ENCODE peak calls at places on chromosomes 1 and 21, in eight cellular contexts. One of them, this sample, is unnamed.

GRCh38 chr1:40305451-40305850 is 11.6 kb downstream of the COL9A2 start:
- DNase-seq in stimulated activated CD4-positive, alpha-beta T cell treated with anti-CD3 and anti-CD28 coated beads, Interleukin-15, amount 100 ng/mL, for 1 hour: no peak
- DNase-seq in left cardiac atrium: no peak
- DNase-seq in testis: no peak
- DNase-seq in glutamatergic neuron: no peak
- DNase-seq in NCI-H460: peak; percentile 49
- DNase-seq in NCI-H446 treated with DMSO at 0.1 percent for 48 hours: no peak
- DNase-seq in NCI-H1930: no peak
- DNase-seq in this sample: no peak

GRCh38 chr1:219537182-219537581 is 75.7 kb downstream of the ZC3H11B start:
- DNase-seq in stimulated activated CD4-positive, alpha-beta T cell treated with anti-CD3 and anti-CD28 coated beads, Interleukin-15, amount 100 ng/mL, for 1 hour: no peak
- DNase-seq in left cardiac atrium: no peak
- DNase-seq in testis: no peak
- DNase-seq in glutamatergic neuron: no peak
- DNase-seq in NCI-H460: no peak
- DNase-seq in NCI-H446 treated with DMSO at 0.1 percent for 48 hours: no peak
- DNase-seq in NCI-H1930: no peak
- DNase-seq in this sample: no peak

GRCh38 chr1:43276673-43277072 is 6.9 kb downstream of the TMEM125 start:
- DNase-seq in stimulated activated CD4-positive, alpha-beta T cell treated with anti-CD3 and anti-CD28 coated beads, Interleukin-15, amount 100 ng/mL, for 1 hour: no peak
- DNase-seq in left cardiac atrium: no peak
- DNase-seq in testis: no peak
- DNase-seq in glutamatergic neuron: no peak
- DNase-seq in NCI-H460: no peak
- DNase-seq in NCI-H446 treated with DMSO at 0.1 percent for 48 hours: no peak
- DNase-seq in NCI-H1930: no peak
- DNase-seq in this sample: no peak

GRCh38 chr1:88341436-88341835 is 342.6 kb upstream of the PKN2 start:
- DNase-seq in stimulated activated CD4-positive, alpha-beta T cell treated with anti-CD3 and anti-CD28 coated beads, Interleukin-15, amount 100 ng/mL, for 1 hour: no peak
- DNase-seq in left cardiac atrium: no peak
- DNase-seq in testis: no peak
- DNase-seq in glutamatergic neuron: no peak
- DNase-seq in NCI-H460: no peak
- DNase-seq in NCI-H446 treated with DMSO at 0.1 percent for 48 hours: no peak
- DNase-seq in NCI-H1930: no peak
- DNase-seq in this sample: no peak

GRCh38 chr1:162091681-162092524 is 22.4 kb downstream of the NOS1AP start:
- DNase-seq in stimulated activated CD4-positive, alpha-beta T cell treated with anti-CD3 and anti-CD28 coated beads, Interleukin-15, amount 100 ng/mL, for 1 hour: no peak
- DNase-seq in left cardiac atrium: no peak
- DNase-seq in testis: no peak
- DNase-seq in glutamatergic neuron: no peak
- DNase-seq in NCI-H460: no peak
- DNase-seq in NCI-H446 treated with DMSO at 0.1 percent for 48 hours: no peak
- DNase-seq in NCI-H1930: no peak
- DNase-seq in this sample: no peak

GRCh38 chr21:32472890-32473765 is 60.6 kb downstream of the EVA1C start:
- DNase-seq in stimulated activated CD4-positive, alpha-beta T cell treated with anti-CD3 and anti-CD28 coated beads, Interleukin-15, amount 100 ng/mL, for 1 hour: no peak
- DNase-seq in left cardiac atrium: no peak
- DNase-seq in testis: no peak
- DNase-seq in glutamatergic neuron: no peak
- DNase-seq in NCI-H460: no peak
- DNase-seq in NCI-H446 treated with DMSO at 0.1 percent for 48 hours: no peak
- DNase-seq in NCI-H1930: no peak
- DNase-seq in this sample: no peak

GRCh38 chr1:1114431-1114830 is 1.5 kb downstream of the C1orf159 start:
- DNase-seq in stimulated activated CD4-positive, alpha-beta T cell treated with anti-CD3 and anti-CD28 coated beads, Interleukin-15, amount 100 ng/mL, for 1 hour: no peak
- DNase-seq in left cardiac atrium: peak; percentile 14
- DNase-seq in testis: no peak
- DNase-seq in glutamatergic neuron: no peak
- DNase-seq in NCI-H460: no peak
- DNase-seq in NCI-H446 treated with DMSO at 0.1 percent for 48 hours: no peak
- DNase-seq in NCI-H1930: no peak
- DNase-seq in this sample: no peak

GRCh38 chr1:232226197-232226681 is 403.7 kb downstream of the SIPA1L2 start:
- DNase-seq in stimulated activated CD4-positive, alpha-beta T cell treated with anti-CD3 and anti-CD28 coated beads, Interleukin-15, amount 100 ng/mL, for 1 hour: no peak
- DNase-seq in left cardiac atrium: no peak
- DNase-seq in testis: no peak
- DNase-seq in glutamatergic neuron: peak; percentile 24
- DNase-seq in NCI-H460: no peak
- DNase-seq in NCI-H446 treated with DMSO at 0.1 percent for 48 hours: no peak
- DNase-seq in NCI-H1930: no peak
- DNase-seq in this sample: peak; percentile 37

GRCh38 chr1:156119503-156120209 is 5.1 kb downstream of the LMNA start:
- DNase-seq in stimulated activated CD4-positive, alpha-beta T cell treated with anti-CD3 and anti-CD28 coated beads, Interleukin-15, amount 100 ng/mL, for 1 hour: no peak
- DNase-seq in left cardiac atrium: no peak
- DNase-seq in testis: peak; percentile 52
- DNase-seq in glutamatergic neuron: no peak
- DNase-seq in NCI-H460: no peak
- DNase-seq in NCI-H446 treated with DMSO at 0.1 percent for 48 hours: no peak
- DNase-seq in NCI-H1930: no peak
- DNase-seq in this sample: no peak

GRCh38 chr21:24259241-24259640 is 1348.0 kb downstream of the MRPL39 start:
- DNase-seq in stimulated activated CD4-positive, alpha-beta T cell treated with anti-CD3 and anti-CD28 coated beads, Interleukin-15, amount 100 ng/mL, for 1 hour: no peak
- DNase-seq in left cardiac atrium: no peak
- DNase-seq in testis: no peak
- DNase-seq in glutamatergic neuron: no peak
- DNase-seq in NCI-H460: no peak
- DNase-seq in NCI-H446 treated with DMSO at 0.1 percent for 48 hours: no peak
- DNase-seq in NCI-H1930: no peak
- DNase-seq in this sample: no peak

GRCh38 chr1:112312315-112312714 is 83.7 kb upstream of the CTTNBP2NL start:
- DNase-seq in stimulated activated CD4-positive, alpha-beta T cell treated with anti-CD3 and anti-CD28 coated beads, Interleukin-15, amount 100 ng/mL, for 1 hour: no peak
- DNase-seq in left cardiac atrium: no peak
- DNase-seq in testis: no peak
- DNase-seq in glutamatergic neuron: no peak
- DNase-seq in NCI-H460: no peak
- DNase-seq in NCI-H446 treated with DMSO at 0.1 percent for 48 hours: no peak
- DNase-seq in NCI-H1930: no peak
- DNase-seq in this sample: no peak

GRCh38 chr1:111222308-111223125 is 5.0 kb upstream of the CHI3L2 start:
- DNase-seq in stimulated activated CD4-positive, alpha-beta T cell treated with anti-CD3 and anti-CD28 coated beads, Interleukin-15, amount 100 ng/mL, for 1 hour: peak; percentile 51
- DNase-seq in left cardiac atrium: peak; percentile 81
- DNase-seq in testis: peak; percentile 87
- DNase-seq in glutamatergic neuron: peak; percentile 92
- DNase-seq in NCI-H460: peak; percentile 64
- DNase-seq in NCI-H446 treated with DMSO at 0.1 percent for 48 hours: no peak
- DNase-seq in NCI-H1930: peak; percentile 58
- DNase-seq in this sample: peak; percentile 17

GRCh38 chr1:233714631-233715217 is 100.8 kb downstream of the KCNK1 start:
- DNase-seq in stimulated activated CD4-positive, alpha-beta T cell treated with anti-CD3 and anti-CD28 coated beads, Interleukin-15, amount 100 ng/mL, for 1 hour: no peak
- DNase-seq in left cardiac atrium: no peak
- DNase-seq in testis: no peak
- DNase-seq in glutamatergic neuron: no peak
- DNase-seq in NCI-H460: no peak
- DNase-seq in NCI-H446 treated with DMSO at 0.1 percent for 48 hours: no peak
- DNase-seq in NCI-H1930: no peak
- DNase-seq in this sample: no peak